ENCODE peak calls at places on chromosomes 16 and 17, in five cellular contexts. X is endothelial cell, M is lower lobe of right lung, C is MM.1S, O is cardiac fibroblast. Q is an unnamed sample.
A peak's percentile ranks its signal among the peaks of the same experiment; 100 is the strongest.

GRCh38 chr17:44084131-44084538 is 13.6 kb downstream of the G6PC3 start:
- DNase-seq in X (peak; percentile 48), C (peak; percentile 29), O (no peak), M (no peak), Q (no peak)

GRCh38 chr17:50170662-50171370 is 5.0 kb downstream of the SGCA start:
- DNase-seq in O (peak; percentile 19), X (no peak), M (no peak), C (peak; percentile 87), Q (no peak)

GRCh38 chr16:27318399-27319256 is 4.9 kb downstream of the IL4R start:
- DNase-seq in O (peak; percentile 65), X (peak; percentile 24), M (peak; percentile 79), C (no peak), Q (peak; percentile 67)

GRCh38 chr16:67311607-67312449 is 14.7 kb downstream of the KCTD19 start:
- DNase-seq in M (no peak), O (peak; percentile 100), X (no peak), C (no peak), Q (no peak)

GRCh38 chr16:83959621-83960434 is 6.8 kb downstream of the OSGIN1 start:
- DNase-seq in O (no peak), X (no peak), C (no peak), M (no peak), Q (no peak)

GRCh38 chr17:73362697-73363096 is 50.9 kb upstream of the CDC42EP4 start:
- DNase-seq in X (no peak), C (no peak), O (no peak), M (no peak), Q (no peak)

GRCh38 chr16:49282690-49283375 is 1.2 kb upstream of the CBLN1 start:
- DNase-seq in O (peak; percentile 2), M (no peak), X (peak; percentile 46), C (peak; percentile 28), Q (no peak)

GRCh38 chr16:84838383-84838948 is 18.7 kb downstream of the CRISPLD2 start:
- DNase-seq in O (no peak), C (no peak), X (no peak), M (peak; percentile 35), Q (no peak)

GRCh38 chr16:86723699-86724098 is 145.3 kb downstream of the FOXL1 start:
- DNase-seq in M (no peak), X (no peak), O (no peak), C (no peak), Q (no peak)

GRCh38 chr16:19808061-19808621 is 76.5 kb downstream of the GPRC5B start:
- DNase-seq in C (peak; percentile 48), X (no peak), M (no peak), O (no peak), Q (no peak)

GRCh38 chr17:81865733-81866439 is 5.3 kb downstream of the ARHGDIA start:
- DNase-seq in C (peak; percentile 5), O (peak; percentile 46), M (no peak), X (no peak), Q (no peak)

GRCh38 chr17:82529914-82530300 is 10.4 kb downstream of the FOXK2 start:
- DNase-seq in O (no peak), M (peak; percentile 11), C (no peak), X (no peak), Q (no peak)

GRCh38 chr16:72739577-72739976 is 308.4 kb downstream of the ZFHX3 start:
- DNase-seq in X (no peak), M (no peak), C (no peak), O (peak; percentile 49), Q (no peak)

GRCh38 chr17:60392845-60393702 is 1.1 kb upstream of the USP32 start:
- DNase-seq in C (peak; percentile 45), O (peak; percentile 75), X (peak; percentile 5), M (peak; percentile 52), Q (no peak)

GRCh38 chr17:46266656-46267544 is 28.0 kb upstream of the LRRC37A start:
- DNase-seq in X (peak; percentile 79), O (peak; percentile 89), M (peak; percentile 90), C (peak; percentile 89), Q (peak; percentile 98)

GRCh38 chr16:66188786-66189725 is 177.4 kb upstream of the CDH5 start:
- DNase-seq in X (no peak), O (peak; percentile 54), M (no peak), C (no peak), Q (no peak)

GRCh38 chr16:19524356-19524865 is 669 bp downstream of the CCP110 start:
- DNase-seq in X (no peak), M (no peak), O (no peak), C (peak; percentile 8), Q (no peak)

GRCh38 chr16:15949210-15950166 is at the start of gene ABCC1:
- DNase-seq in C (peak; percentile 51), M (peak; percentile 62), X (peak; percentile 23), O (no peak), Q (peak; percentile 69)

GRCh38 chr16:83574388-83574787 is 233.4 kb upstream of the HSBP1 start:
- DNase-seq in O (peak; percentile 77), M (no peak), X (no peak), C (no peak), Q (no peak)

GRCh38 chr16:49919327-49919726 is 63.4 kb upstream of the ZNF423 start:
- DNase-seq in C (no peak), X (no peak), O (no peak), M (no peak), Q (peak; percentile 18)

GRCh38 chr17:34762078-34762477 is 182.7 kb downstream of the TMEM132E start:
- DNase-seq in O (no peak), X (no peak), C (no peak), M (no peak), Q (no peak)

GRCh38 chr17:29046440-29046839 is 3.5 kb downstream of the PIPOX start:
- DNase-seq in O (no peak), X (no peak), M (no peak), C (no peak), Q (no peak)

GRCh38 chr17:78573955-78574354 is 3.2 kb downstream of the DNAH17 start:
- DNase-seq in C (no peak), X (no peak), O (no peak), M (no peak), Q (no peak)

GRCh38 chr16:79097781-79098180 is 502.8 kb downstream of the MAF start:
- DNase-seq in O (no peak), M (no peak), X (no peak), C (no peak), Q (no peak)

GRCh38 chr17:73468221-73468620 is 156.4 kb upstream of the CDC42EP4 start:
- DNase-seq in C (no peak), M (no peak), O (no peak), X (no peak), Q (no peak)

GRCh38 chr17:5419959-5420653 is at the start of gene RPAIN:
- DNase-seq in M (peak; percentile 92), C (peak; percentile 92), O (peak; percentile 84), X (peak; percentile 72), Q (no peak)

GRCh38 chr17:79821331-79822095 is 17.7 kb downstream of the CBX4 start:
- DNase-seq in X (no peak), O (no peak), C (no peak), M (no peak), Q (no peak)

GRCh38 chr16:73047221-73047535 is 750 bp downstream of the ZFHX3 start:
- DNase-seq in C (no peak), M (no peak), X (no peak), O (peak; percentile 86), Q (no peak)

GRCh38 chr16:4570688-4571321 is 14.7 kb downstream of the C16orf96 start:
- DNase-seq in C (no peak), M (no peak), X (no peak), O (no peak), Q (no peak)

GRCh38 chr16:70695351-70696070 is 9.7 kb upstream of the MTSS2 start:
- DNase-seq in O (no peak), M (peak; percentile 73), X (peak; percentile 74), C (no peak), Q (no peak)

DNA sequence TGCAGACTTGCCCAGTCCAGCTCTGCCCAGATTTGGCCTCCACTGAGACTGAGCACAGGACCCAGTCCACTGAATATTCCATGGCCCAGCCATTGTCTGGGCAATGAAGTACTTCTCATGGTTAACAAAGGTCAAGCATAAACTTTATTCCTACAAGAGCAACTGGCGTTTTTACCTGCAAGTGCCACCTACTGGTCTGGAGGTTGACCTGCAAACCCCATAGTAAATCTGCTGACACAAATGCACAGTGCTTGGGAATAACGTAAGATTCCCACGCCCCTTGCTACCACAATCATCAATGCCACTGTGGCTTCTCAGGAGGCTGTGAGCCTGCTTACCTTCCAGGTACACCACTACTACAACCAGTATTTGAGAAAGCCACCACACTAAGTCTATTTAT is 170.2 kb downstream of the CEP112 start:
- DNase-seq in C (no peak), O (no peak), M (no peak), X (no peak), Q (no peak)
- TF ChIP-seq CTCF in C (peak; percentile 7), O (no peak), M (no peak), X (no peak), Q (peak; percentile 16)

DNA sequence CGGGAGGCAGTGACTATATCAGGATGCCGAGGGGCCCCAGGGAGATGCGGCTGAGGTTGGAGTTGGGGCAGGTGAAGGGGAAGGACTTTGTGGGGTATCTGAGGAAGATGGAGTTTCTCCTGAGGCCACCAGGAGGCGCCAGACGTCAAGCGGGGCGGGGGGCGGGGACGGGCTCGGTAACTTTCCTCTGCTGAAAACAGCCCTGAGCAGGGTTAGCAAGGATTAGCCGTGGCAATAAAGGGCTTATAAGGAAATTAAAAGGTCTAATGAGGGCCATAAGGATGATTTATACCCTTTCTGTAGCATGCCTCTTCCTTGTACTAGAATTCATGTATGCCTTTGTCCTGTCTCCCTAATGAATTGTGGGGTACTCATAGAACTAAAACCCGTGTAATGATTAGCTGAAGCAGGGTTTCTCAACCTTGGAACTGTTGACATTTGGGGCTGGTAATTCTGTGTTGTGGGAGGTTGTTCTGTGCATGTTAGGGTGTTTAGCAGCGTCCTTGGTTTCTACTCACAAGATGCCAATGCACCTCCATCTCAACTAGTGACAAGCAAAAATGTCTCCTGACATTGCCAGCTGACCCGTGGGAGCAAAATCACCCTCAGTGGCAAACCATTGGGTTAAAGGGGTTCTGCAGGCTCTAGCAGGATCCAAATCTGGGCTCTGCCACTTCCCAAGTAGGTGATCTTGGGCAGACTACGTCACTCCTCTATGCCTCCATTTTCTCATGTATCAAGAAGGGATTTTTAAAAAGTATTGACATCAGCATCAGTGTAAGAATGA is 74.8 kb upstream of the GRIN2A start:
- DNase-seq in M (no peak), X (peak; percentile 33), C (peak; percentile 38), O (peak; percentile 25), Q (no peak)
- TF ChIP-seq CTCF in M (peak; percentile 62), X (peak; percentile 69), C (peak; percentile 54), O (peak; percentile 80), Q (peak; percentile 78)

GRCh38 chr17:64773836-64774761 is 112.0 kb upstream of the SMURF2 start:
- DNase-seq in X (peak; percentile 43), C (peak; percentile 74), M (peak; percentile 85), O (peak; percentile 71), Q (no peak)
- TF ChIP-seq CTCF in X (no peak), C (peak; percentile 54), M (peak; percentile 31), O (peak; percentile 59), Q (peak; percentile 69)

GRCh38 chr17:39872700-39873099 is 4.7 kb downstream of the ZPBP2 start:
- DNase-seq in O (peak; percentile 46), C (peak; percentile 32), X (no peak), M (no peak), Q (no peak)
- TF ChIP-seq CTCF in O (peak; percentile 17), C (peak; percentile 44), X (peak; percentile 59), M (peak; percentile 29), Q (no peak)